ENCODE peak calls at places on chromosomes 13 and 19, in six cellular contexts. K is BE2C, R is stomach, S is suprapubic skin, W is GM23248, E is brain microvascular endothelial cell. Y is an unnamed sample.

GRCh38 chr13:101397742-101398141 is 18.6 kb downstream of the NALCN start:
- DNase-seq in K (no peak), R (no peak), S (no peak), W (peak), E (peak), Y (no peak)

GRCh38 chr19:35373492-35373891 is 2.6 kb downstream of the GPR42 start:
- DNase-seq in K (no peak), R (no peak), S (no peak), W (no peak), E (no peak), Y (no peak)

GRCh38 chr13:75550159-75550567 is 572 bp downstream of the UCHL3 start:
- DNase-seq in K (peak), R (no peak), S (no peak), W (peak), E (peak), Y (no peak)

GRCh38 chr13:101308247-101309013 is 107.9 kb downstream of the NALCN start:
- DNase-seq in K (no peak), R (no peak), S (no peak), W (peak), E (peak), Y (no peak)

GRCh38 chr13:44814144-44814543 is 175.1 kb downstream of the NUFIP1 start:
- DNase-seq in K (no peak), R (no peak), S (no peak), W (no peak), E (no peak), Y (no peak)

GRCh38 chr19:40716031-40716654 is 543 bp downstream of the COQ8B start:
- DNase-seq in K (peak), R (no peak), S (peak), W (peak), E (peak), Y (peak)

GRCh38 chr13:33849211-33849610 is 31.3 kb downstream of the RFC3 start:
- DNase-seq in K (no peak), R (no peak), S (no peak), W (no peak), E (no peak), Y (no peak)

GRCh38 chr13:41634407-41634806 is 177.1 kb downstream of the RGCC start:
- DNase-seq in K (no peak), R (no peak), S (no peak), W (no peak), E (no peak), Y (no peak)

GRCh38 chr19:35905178-35905727 is 2.8 kb downstream of the TYROBP start:
- DNase-seq in K (no peak), R (no peak), S (no peak), W (no peak), E (no peak), Y (no peak)

GRCh38 chr13:86907116-86907515 is 764.1 kb upstream of the SLITRK5 start:
- DNase-seq in K (no peak), R (no peak), S (no peak), W (no peak), E (no peak), Y (no peak)

GRCh38 chr19:21483589-21484170 is 21.7 kb upstream of the ZNF429 start:
- DNase-seq in K (peak), R (peak), S (no peak), W (peak), E (no peak), Y (no peak)

GRCh38 chr13:110771194-110771593 is 57.7 kb downstream of the ING1 start:
- DNase-seq in K (no peak), R (no peak), S (no peak), W (no peak), E (peak), Y (no peak)

GRCh38 chr13:85985791-85986190 is 186.6 kb upstream of the SLITRK6 start:
- DNase-seq in K (no peak), R (no peak), S (no peak), W (no peak), E (no peak), Y (no peak)

GRCh38 chr13:77291779-77292178 is 35.1 kb downstream of the MYCBP2 start:
- DNase-seq in K (no peak), R (no peak), S (no peak), W (no peak), E (no peak), Y (no peak)

GRCh38 chr13:69720278-69720983 is 387.2 kb upstream of the ATXN8OS start:
- DNase-seq in K (no peak), R (no peak), S (no peak), W (no peak), E (no peak), Y (no peak)

GRCh38 chr13:45063261-45063870 is 56.9 kb upstream of the GTF2F2 start:
- DNase-seq in K (no peak), R (no peak), S (no peak), W (peak), E (peak), Y (no peak)

GRCh38 chr19:47658431-47659383 is 49.8 kb downstream of the BICRA start:
- DNase-seq in K (no peak), R (peak), S (no peak), W (no peak), E (peak), Y (no peak)

GRCh38 chr13:77338329-77338728 is 11.4 kb upstream of the MYCBP2 start:
- DNase-seq in K (no peak), R (no peak), S (no peak), W (no peak), E (no peak), Y (no peak)

GRCh38 chr13:53004605-53005004 is 24.0 kb upstream of the OLFM4 start:
- DNase-seq in K (no peak), R (no peak), S (no peak), W (no peak), E (no peak), Y (no peak)

GRCh38 chr13:66780814-66781213 is 449.3 kb downstream of the PCDH9 start:
- DNase-seq in K (no peak), R (no peak), S (no peak), W (no peak), E (peak), Y (no peak)

GRCh38 chr13:110109910-110110309 is 197.0 kb downstream of the COL4A1 start:
- DNase-seq in K (no peak), R (no peak), S (no peak), W (peak), E (peak), Y (no peak)

GRCh38 chr19:19538767-19539166 is 702 bp downstream of the CILP2 start:
- DNase-seq in K (no peak), R (no peak), S (no peak), W (peak), E (no peak), Y (no peak)
- H3K4me3 ChIP-seq in K (no peak), R (peak), S (peak), W (no peak), E (no peak), Y (no peak)

GRCh38 chr19:17236831-17237543 is 8.7 kb downstream of the NR2F6 start:
- DNase-seq in K (no peak), R (no peak), S (no peak), W (no peak), E (no peak), Y (no peak)

GRCh38 chr19:17234911-17235617 is 9.0 kb downstream of the OCEL1 start:
- DNase-seq in K (peak), R (peak), S (no peak), W (peak), E (peak), Y (no peak)

GRCh38 chr19:17237747-17238706 is 7.7 kb downstream of the NR2F6 start:
- DNase-seq in K (no peak), R (no peak), S (no peak), W (no peak), E (no peak), Y (no peak)

GRCh38 chr19:17235618-17236413 is 9.8 kb downstream of the OCEL1 start:
- DNase-seq in K (peak), R (peak), S (no peak), W (peak), E (peak), Y (peak)

DNA sequence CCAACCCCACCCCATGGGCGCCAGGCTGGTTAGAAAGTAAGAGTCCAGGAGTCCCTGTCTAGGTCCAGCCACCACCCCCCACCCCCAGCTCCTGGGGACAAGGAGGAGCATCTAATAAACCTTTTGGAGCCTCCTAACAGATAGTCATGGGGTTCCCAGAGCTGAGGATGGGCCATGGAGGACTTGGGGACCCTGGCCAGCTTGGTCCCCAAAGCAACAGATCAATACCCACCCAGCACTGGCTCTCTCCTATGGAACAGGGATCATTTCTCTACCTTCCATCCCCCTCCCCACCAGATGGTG is 9.4 kb downstream of the NR2F6 start:
- DNase-seq in K (no peak), R (no peak), S (no peak), W (no peak), E (no peak), Y (no peak)
- H3K4me3 ChIP-seq in K (peak), R (peak), S (peak), W (no peak), E (no peak), Y (no peak)

GRCh38 chr19:43781630-43782310 is 997 bp upstream of the KCNN4 start:
- DNase-seq in K (no peak), R (no peak), S (no peak), W (no peak), E (no peak), Y (no peak)

GRCh38 chr19:43779147-43779819 is 1.5 kb downstream of the KCNN4 start:
- DNase-seq in K (no peak), R (peak), S (no peak), W (no peak), E (no peak), Y (no peak)

GRCh38 chr19:43780706-43781525 is at the start of gene KCNN4:
- DNase-seq in K (no peak), R (peak), S (no peak), W (peak), E (peak), Y (no peak)

GRCh38 chr19:43778651-43779050 is 2.1 kb downstream of the KCNN4 start:
- DNase-seq in K (no peak), R (no peak), S (no peak), W (no peak), E (no peak), Y (no peak)

GRCh38 chr19:43779820-43780219 is 953 bp downstream of the KCNN4 start:
- DNase-seq in K (no peak), R (no peak), S (no peak), W (no peak), E (no peak), Y (no peak)
- H3K4me3 ChIP-seq in K (no peak), R (peak), S (peak), W (peak), E (no peak), Y (peak)

GRCh38 chr19:7670790-7671189 is 1.9 kb downstream of the RETN start:
- DNase-seq in K (no peak), R (no peak), S (no peak), W (no peak), E (no peak), Y (no peak)

GRCh38 chr19:7672522-7672921 is 3.7 kb downstream of the RETN start:
- DNase-seq in K (no peak), R (no peak), S (no peak), W (no peak), E (no peak), Y (no peak)

GRCh38 chr19:7669641-7670040 is 792 bp downstream of the RETN start:
- DNase-seq in K (no peak), R (no peak), S (no peak), W (no peak), E (no peak), Y (no peak)

GRCh38 chr19:7670150-7670784 is 1.4 kb downstream of the RETN start:
- DNase-seq in K (no peak), R (no peak), S (no peak), W (peak), E (no peak), Y (no peak)

GRCh38 chr19:7668842-7669241 is at the start of gene RETN:
- DNase-seq in K (no peak), R (no peak), S (no peak), W (no peak), E (no peak), Y (no peak)
- H3K4me3 ChIP-seq in K (no peak), R (peak), S (no peak), W (no peak), E (no peak), Y (no peak)